ENCODE peak calls at places on chromosomes 1 and 21, in six cellular contexts. R is tibial artery, M is IMR-90, O is GM23338, X is GM23248, D is thyroid gland. K is an unnamed sample.

GRCh38 chr1:83615379-83615778 is 383.6 kb downstream of the TTLL7 start:
- DNase-seq in R (no peak), M (no peak), O (no peak), X (no peak), D (no peak), K (no peak)

GRCh38 chr1:201636581-201636980 is 97.7 kb downstream of the NAV1 start:
- DNase-seq in R (no peak), M (peak; percentile 98), O (no peak), X (peak; percentile 79), D (no peak), K (peak; percentile 97)

GRCh38 chr1:231072054-231072453 is 32.0 kb upstream of the FAM89A start:
- DNase-seq in R (no peak), M (no peak), O (no peak), X (no peak), D (no peak), K (no peak)

GRCh38 chr1:167922023-167922422 is 8.1 kb upstream of the ADCY10 start:
- DNase-seq in R (no peak), M (peak; percentile 60), O (no peak), X (peak; percentile 65), D (no peak), K (peak; percentile 59)

GRCh38 chr1:152013664-152014237 is 20.1 kb upstream of the S100A10 start:
- DNase-seq in R (no peak), M (peak; percentile 56), O (peak; percentile 87), X (peak; percentile 78), D (peak; percentile 57), K (peak; percentile 60)

GRCh38 chr1:193537266-193538003 is 351.0 kb upstream of the B3GALT2 start:
- DNase-seq in R (no peak), M (no peak), O (no peak), X (no peak), D (no peak), K (peak; percentile 10)

GRCh38 chr1:150082494-150082893 is 14.9 kb downstream of the VPS45 start:
- DNase-seq in R (no peak), M (no peak), O (no peak), X (no peak), D (no peak), K (no peak)

GRCh38 chr21:42251654-42252053 is 32.7 kb downstream of the ABCG1 start:
- DNase-seq in R (no peak), M (no peak), O (no peak), X (no peak), D (no peak), K (no peak)

GRCh38 chr1:228136908-228137307 is 3.2 kb upstream of the GUK1 start:
- DNase-seq in R (no peak), M (no peak), O (no peak), X (no peak), D (no peak), K (no peak)

GRCh38 chr1:8903908-8904650 is 25.6 kb upstream of the ENO1 start:
- DNase-seq in R (peak; percentile 87), M (peak; percentile 96), O (no peak), X (peak; percentile 98), D (peak; percentile 88), K (peak; percentile 82)

GRCh38 chr1:2481885-2482284 is 5.8 kb downstream of the PLCH2 start:
- DNase-seq in R (no peak), M (no peak), O (no peak), X (no peak), D (peak; percentile 94), K (no peak)

GRCh38 chr1:211326528-211327340 is at the start of gene TRAF5:
- DNase-seq in R (peak; percentile 76), M (peak; percentile 55), O (peak; percentile 83), X (peak; percentile 72), D (peak; percentile 37), K (peak; percentile 57)

GRCh38 chr1:7298145-7298544 is 473.0 kb upstream of the VAMP3 start:
- DNase-seq in R (no peak), M (no peak), O (peak; percentile 39), X (no peak), D (no peak), K (no peak)

GRCh38 chr1:90723561-90724108 is 6.5 kb upstream of the BARHL2 start:
- DNase-seq in R (no peak), M (no peak), O (peak; percentile 95), X (peak; percentile 21), D (no peak), K (no peak)

GRCh38 chr1:31196685-31197084 is 43.0 kb downstream of the NKAIN1 start:
- DNase-seq in R (no peak), M (peak; percentile 35), O (no peak), X (peak; percentile 91), D (no peak), K (no peak)

GRCh38 chr21:23936224-23936623 is 1671.1 kb downstream of the MRPL39 start:
- DNase-seq in R (no peak), M (peak; percentile 48), O (peak; percentile 44), X (no peak), D (no peak), K (no peak)

GRCh38 chr1:118973032-118973431 is 15.1 kb downstream of the TBX15 start:
- DNase-seq in R (no peak), M (no peak), O (no peak), X (no peak), D (no peak), K (no peak)

GRCh38 chr1:43691871-43692815 is 15.2 kb upstream of the ST3GAL3 start:
- DNase-seq in R (no peak), M (no peak), O (no peak), X (no peak), D (no peak), K (no peak)
- H3K36me3 ChIP-seq in R (peaks cover 93% of the 10 kb centered on the region), M (peaks cover 94% of the 10 kb centered on the region), O (peaks cover 91% of the 10 kb centered on the region), X (peaks cover 88% of the 10 kb centered on the region), D (peaks cover 94% of the 10 kb centered on the region), K (peaks cover 96% of the 10 kb centered on the region)

DNA sequence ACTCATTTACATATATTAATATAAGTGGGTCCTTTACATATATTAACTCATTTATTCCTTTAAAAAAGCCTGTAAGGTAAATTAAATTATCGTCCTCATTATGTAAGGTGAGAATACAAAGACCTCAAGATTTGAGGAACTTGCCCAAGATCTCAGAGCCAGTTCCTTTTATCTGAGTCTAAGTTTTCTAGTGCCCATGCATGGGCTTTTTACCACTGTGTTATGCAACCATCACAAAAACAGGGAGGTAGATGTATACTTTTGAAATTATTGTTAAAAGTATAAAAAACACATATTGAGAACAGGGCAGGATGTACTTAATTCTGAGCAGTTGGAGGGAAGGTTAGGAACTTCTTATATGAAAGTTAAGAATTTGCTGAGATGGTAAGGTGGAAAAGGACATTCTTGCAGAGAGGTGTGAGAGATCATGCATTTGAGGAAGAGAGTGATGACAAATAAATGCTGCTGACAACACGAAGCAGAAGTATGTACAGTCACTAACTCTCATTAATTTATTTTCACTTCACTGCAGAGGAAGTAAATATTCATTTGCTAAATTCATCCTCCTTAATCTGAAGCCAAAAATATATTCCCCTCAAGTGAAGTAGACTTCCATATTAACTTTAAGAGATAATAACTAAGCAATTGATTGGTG is 28.9 kb upstream of the LYPLAL1 start:
- DNase-seq in R (no peak), M (no peak), O (no peak), X (no peak), D (no peak), K (no peak)
- H3K36me3 ChIP-seq in R (no peaks in the 10 kb centered on the region), M (no peaks in the 10 kb centered on the region), O (no peaks in the 10 kb centered on the region), X (no peaks in the 10 kb centered on the region), D (no peaks in the 10 kb centered on the region), K (no peaks in the 10 kb centered on the region)

DNA sequence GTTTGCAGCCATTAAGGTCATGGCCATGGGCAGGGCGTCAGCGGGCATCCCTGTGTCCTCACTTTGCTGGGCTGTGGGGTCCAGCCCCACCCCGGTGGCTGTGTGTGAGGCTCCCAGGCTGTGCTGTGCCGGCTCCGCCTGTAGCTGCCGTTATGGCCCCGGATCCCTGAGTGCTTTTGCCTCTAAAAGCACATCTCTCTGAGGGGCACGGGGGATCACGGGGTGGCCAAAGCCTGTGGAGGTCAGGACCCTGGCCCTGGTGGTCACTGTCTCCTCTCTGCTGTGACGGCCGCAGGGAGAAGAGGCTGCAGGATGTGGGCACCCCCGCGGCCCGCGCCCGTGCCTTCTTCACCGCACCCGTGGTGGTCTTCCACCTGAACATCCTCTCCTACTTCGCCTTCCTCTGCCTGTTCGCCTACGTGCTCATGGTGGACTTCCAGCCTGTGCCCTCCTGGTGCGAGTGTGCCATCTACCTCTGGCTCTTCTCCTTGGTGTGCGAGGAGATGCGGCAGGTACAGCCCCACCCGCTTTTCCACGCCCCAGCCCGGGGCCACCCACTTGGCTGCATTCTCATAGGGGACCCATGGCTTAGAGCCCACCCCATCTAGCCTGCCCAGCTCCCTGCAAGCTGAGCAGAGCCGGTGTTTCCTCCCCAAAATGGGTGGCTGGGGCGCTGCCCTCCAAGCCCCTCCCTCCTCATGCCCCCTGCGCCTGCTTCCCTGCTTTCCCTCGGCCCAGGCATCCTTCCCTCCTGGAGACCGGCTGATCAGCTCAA is 48.2 kb downstream of the TRPM2 start:
- DNase-seq in R (no peak), M (no peak), O (no peak), X (no peak), D (no peak), K (no peak)
- H3K36me3 ChIP-seq in R (no peaks in the 10 kb centered on the region), M (no peaks in the 10 kb centered on the region), O (no peaks in the 10 kb centered on the region), X (no peaks in the 10 kb centered on the region), D (no peaks in the 10 kb centered on the region), K (no peaks in the 10 kb centered on the region)

GRCh38 chr21:46564391-46564790 is 40.5 kb downstream of the S100B start:
- DNase-seq in R (no peak), M (no peak), O (no peak), X (peak; percentile 5), D (no peak), K (no peak)
- H3K36me3 ChIP-seq in R (peaks cover 70% of the 10 kb centered on the region), M (peaks cover 69% of the 10 kb centered on the region), O (no peaks in the 10 kb centered on the region), X (peaks cover 9% of the 10 kb centered on the region), D (peaks cover 42% of the 10 kb centered on the region), K (peaks cover 99% of the 10 kb centered on the region)

DNA sequence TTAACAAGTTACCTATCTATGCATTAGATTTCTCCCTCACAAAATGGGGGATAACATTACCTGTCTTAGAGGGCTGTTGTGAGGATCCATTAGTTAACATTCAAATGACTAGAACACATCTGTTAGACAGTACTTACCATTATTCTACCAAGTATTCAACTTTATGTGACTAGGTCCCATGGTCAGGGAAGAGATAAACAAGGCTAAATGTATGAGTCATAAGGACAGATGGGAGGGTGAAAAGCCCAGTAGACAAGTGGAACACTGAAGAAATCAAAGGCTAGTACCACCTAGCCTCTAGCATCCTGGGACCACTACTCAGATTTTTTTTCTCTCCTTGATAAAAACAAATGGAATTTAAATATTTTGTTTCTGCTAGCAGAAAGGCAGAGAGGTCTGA is 9.0 kb upstream of the VHLL start:
- DNase-seq in R (no peak), M (peak; percentile 83), O (no peak), X (peak; percentile 60), D (no peak), K (peak; percentile 69)
- H3K36me3 ChIP-seq in R (peaks cover 72% of the 10 kb centered on the region), M (peaks cover 52% of the 10 kb centered on the region), O (peaks cover 64% of the 10 kb centered on the region), X (peaks cover 63% of the 10 kb centered on the region), D (peaks cover 42% of the 10 kb centered on the region), K (peaks cover 52% of the 10 kb centered on the region)

DNA sequence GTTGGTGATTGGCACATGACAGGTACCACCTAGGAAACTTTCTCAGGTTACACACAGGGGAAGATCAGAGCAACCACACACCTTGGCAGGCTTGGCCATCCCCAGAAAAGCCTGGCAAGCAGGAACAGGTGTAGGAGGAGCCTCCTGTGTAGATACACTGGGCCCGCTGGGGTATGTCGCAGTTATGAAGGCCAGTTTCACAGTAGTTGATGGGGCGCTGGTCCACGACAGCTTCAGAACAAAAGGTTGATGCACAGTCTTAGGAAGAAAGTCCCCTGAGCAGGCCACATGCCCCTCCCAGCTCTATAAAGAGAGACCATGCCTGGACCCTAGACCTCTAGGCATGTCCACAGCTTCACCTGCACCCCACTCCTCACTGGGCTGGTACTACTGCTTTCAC is 51.6 kb downstream of the NID1 start:
- DNase-seq in R (no peak), M (no peak), O (no peak), X (no peak), D (peak; percentile 52), K (no peak)
- H3K36me3 ChIP-seq in R (peaks cover 56% of the 10 kb centered on the region), M (peaks cover 27% of the 10 kb centered on the region), O (no peaks in the 10 kb centered on the region), X (no peaks in the 10 kb centered on the region), D (no peaks in the 10 kb centered on the region), K (peaks cover 3% of the 10 kb centered on the region)

K was measured in mesenchymal stem cell.